ENCODE peak calls at places on chromosomes 7 and 10, in seven cellular contexts. U, S, N, G, F, I and W are unnamed samples.

GRCh38 chr7:27936244-27937102 is 196.5 kb downstream of the TAX1BP1 start:
- DNase-seq in U (no peak), S (no peak), N (no peak), G (no peak), F (no peak), I (no peak), W (no peak)

GRCh38 chr7:104852386-104852785 is 161.6 kb upstream of the KMT2E start:
- DNase-seq in U (no peak), S (no peak), N (no peak), G (no peak), F (no peak), I (no peak), W (no peak)

GRCh38 chr7:131859162-131859821 is 302.9 kb upstream of the PODXL start:
- DNase-seq in U (peak; percentile 70), S (peak; percentile 16), N (peak; percentile 30), G (peak; percentile 46), F (peak; percentile 23), I (peak; percentile 66), W (peak; percentile 4)

GRCh38 chr10:124648738-124649137 is 95.4 kb downstream of the FAM53B start:
- DNase-seq in U (peak; percentile 82), S (peak; percentile 83), N (peak; percentile 25), G (peak; percentile 74), F (peak; percentile 69), I (no peak), W (peak; percentile 45)

GRCh38 chr10:129767751-129768150 is 196.3 kb downstream of the EBF3 start:
- DNase-seq in U (no peak), S (no peak), N (no peak), G (no peak), F (no peak), I (no peak), W (no peak)

GRCh38 chr7:112529486-112529885 is 48.7 kb downstream of the LSMEM1 start:
- DNase-seq in U (no peak), S (no peak), N (no peak), G (no peak), F (no peak), I (no peak), W (no peak)

GRCh38 chr10:108783897-108784296 is 1139.4 kb downstream of the XPNPEP1 start:
- DNase-seq in U (no peak), S (no peak), N (no peak), G (no peak), F (no peak), I (peak; percentile 80), W (no peak)

GRCh38 chr10:49187950-49188761 is at the start of gene TMEM273:
- DNase-seq in U (no peak), S (peak; percentile 74), N (no peak), G (peak; percentile 83), F (peak; percentile 82), I (no peak), W (peak; percentile 78)

GRCh38 chr10:5971315-5971832 is 6.0 kb downstream of the IL15RA start:
- DNase-seq in U (no peak), S (no peak), N (no peak), G (no peak), F (no peak), I (no peak), W (no peak)

GRCh38 chr10:133012573-133013359 is 70.4 kb upstream of the CFAP46 start:
- DNase-seq in U (no peak), S (no peak), N (no peak), G (peak; percentile 37), F (no peak), I (no peak), W (no peak)

GRCh38 chr10:11685787-11686218 is 56.4 kb upstream of the ECHDC3 start:
- DNase-seq in U (peak; percentile 68), S (no peak), N (peak; percentile 8), G (peak; percentile 53), F (no peak), I (peak; percentile 28), W (no peak)

GRCh38 chr7:142168746-142169145 is 57.2 kb downstream of the MGAM2 start:
- DNase-seq in U (no peak), S (no peak), N (no peak), G (no peak), F (no peak), I (peak; percentile 4), W (no peak)

GRCh38 chr7:24721378-24722030 is 35.8 kb downstream of the GSDME start:
- DNase-seq in U (no peak), S (no peak), N (no peak), G (no peak), F (no peak), I (no peak), W (no peak)

GRCh38 chr10:125515571-125515970 is 167.4 kb downstream of the TEX36 start:
- DNase-seq in U (no peak), S (no peak), N (no peak), G (no peak), F (no peak), I (no peak), W (no peak)

GRCh38 chr7:27606270-27607209 is 56.1 kb downstream of the HIBADH start:
- DNase-seq in U (peak; percentile 77), S (no peak), N (no peak), G (no peak), F (no peak), I (peak; percentile 97), W (no peak)

GRCh38 chr7:91265693-91266066 is 1.4 kb downstream of the FZD1 start:
- DNase-seq in U (no peak), S (no peak), N (no peak), G (no peak), F (no peak), I (no peak), W (no peak)

GRCh38 chr7:143372070-143372469 is 9.1 kb upstream of the ZYX start:
- DNase-seq in U (no peak), S (peak; percentile 86), N (no peak), G (peak; percentile 58), F (peak; percentile 76), I (no peak), W (peak; percentile 68)

GRCh38 chr7:120856621-120857352 is 1.2 kb downstream of the TSPAN12 start:
- DNase-seq in U (peak; percentile 64), S (peak; percentile 4), N (peak; percentile 22), G (peak; percentile 38), F (no peak), I (peak; percentile 23), W (peak; percentile 1)

GRCh38 chr10:51162002-51162401 is 87.7 kb downstream of the PRKG1 start:
- DNase-seq in U (no peak), S (no peak), N (no peak), G (peak; percentile 55), F (no peak), I (no peak), W (no peak)

GRCh38 chr10:114638874-114639625 is 19.0 kb downstream of the ABLIM1 start:
- DNase-seq in U (no peak), S (no peak), N (no peak), G (no peak), F (no peak), I (peak; percentile 46), W (no peak)

GRCh38 chr10:60810437-60811182 is 32.3 kb downstream of the CDK1 start:
- DNase-seq in U (no peak), S (no peak), N (no peak), G (no peak), F (no peak), I (no peak), W (no peak)

GRCh38 chr7:46600340-46600739 is 679.3 kb upstream of the IGFBP3 start:
- DNase-seq in U (no peak), S (no peak), N (no peak), G (peak; percentile 48), F (no peak), I (no peak), W (no peak)

GRCh38 chr7:47444376-47445098 is 137.4 kb downstream of the TNS3 start:
- DNase-seq in U (no peak), S (no peak), N (no peak), G (no peak), F (no peak), I (peak; percentile 60), W (no peak)

GRCh38 chr7:40680657-40681056 is 545.9 kb downstream of the SUGCT start:
- DNase-seq in U (no peak), S (no peak), N (no peak), G (no peak), F (no peak), I (peak; percentile 48), W (no peak)

GRCh38 chr7:157379493-157379892 is 42.7 kb downstream of the DNAJB6 start:
- DNase-seq in U (no peak), S (no peak), N (no peak), G (no peak), F (no peak), I (no peak), W (no peak)

GRCh38 chr7:46814516-46815250 is 767.2 kb downstream of the TNS3 start:
- DNase-seq in U (no peak), S (no peak), N (no peak), G (no peak), F (no peak), I (no peak), W (no peak)

GRCh38 chr10:98331888-98332287 is 63.9 kb upstream of the LOXL4 start:
- DNase-seq in U (no peak), S (no peak), N (no peak), G (no peak), F (no peak), I (peak; percentile 19), W (no peak)

GRCh38 chr7:36214608-36215016 is 61.6 kb downstream of the EEPD1 start:
- DNase-seq in U (no peak), S (no peak), N (no peak), G (no peak), F (no peak), I (no peak), W (no peak)

GRCh38 chr10:49357895-49358294 is 38.0 kb downstream of the DRGX start:
- DNase-seq in U (no peak), S (no peak), N (no peak), G (no peak), F (no peak), I (no peak), W (no peak)